ENCODE peak calls at places on chromosomes 7 and 10, in seven cellular contexts. M, L, K, E, O, G and T are unnamed samples.

GRCh38 chr7:152313879-152314604 is 121.8 kb downstream of the KMT2C start:
- DNase-seq in M (peak; percentile 95), E (peak; percentile 84), G (peak; percentile 79), L (peak; percentile 79), K (peak; percentile 52), O (no peak), T (peak; percentile 59)

GRCh38 chr7:76108540-76109233 is 60.8 kb downstream of the MDH2 start:
- DNase-seq in K (peak; percentile 21), E (no peak), G (peak; percentile 90), O (peak; percentile 18), M (peak; percentile 40), L (peak; percentile 24), T (no peak)

GRCh38 chr10:1809139-1809755 is 71.9 kb upstream of the ADARB2 start:
- DNase-seq in K (no peak), M (no peak), E (no peak), O (no peak), L (no peak), G (no peak), T (no peak)

GRCh38 chr7:131011437-131011752 is 277.4 kb upstream of the KLF14 start:
- DNase-seq in G (no peak), E (no peak), L (no peak), K (peak; percentile 54), O (no peak), M (no peak), T (no peak)

GRCh38 chr7:27235387-27236052 is 7.1 kb upstream of the EVX1 start:
- DNase-seq in K (peak; percentile 59), E (no peak), G (peak; percentile 62), O (peak; percentile 46), M (peak; percentile 33), L (no peak), T (no peak)

GRCh38 chr10:123301077-123301875 is 147.1 kb downstream of the BUB3 start:
- DNase-seq in L (no peak), G (peak; percentile 60), K (peak; percentile 69), O (no peak), M (peak; percentile 66), E (no peak), T (no peak)

GRCh38 chr7:99440195-99440594 is 1.5 kb downstream of the CPSF4 start:
- DNase-seq in O (no peak), K (peak; percentile 42), E (no peak), M (peak; percentile 48), L (peak; percentile 18), G (no peak), T (no peak)

GRCh38 chr7:139783647-139784385 is 6.0 kb upstream of the HIPK2 start:
- DNase-seq in L (no peak), E (no peak), M (no peak), O (no peak), G (peak; percentile 65), K (no peak), T (no peak)

GRCh38 chr10:110704906-110705476 is 60.9 kb downstream of the RBM20 start:
- DNase-seq in G (no peak), K (peak; percentile 30), E (no peak), M (no peak), O (no peak), L (peak; percentile 37), T (no peak)

GRCh38 chr10:51176976-51177690 is 102.8 kb downstream of the PRKG1 start:
- DNase-seq in K (peak; percentile 69), E (no peak), L (peak; percentile 77), M (peak; percentile 74), O (no peak), G (peak; percentile 72), T (no peak)

GRCh38 chr7:130735273-130735716 is 1.3 kb upstream of the KLF14 start:
- DNase-seq in L (no peak), E (no peak), K (no peak), M (no peak), G (no peak), O (no peak), T (no peak)

GRCh38 chr10:61975107-61975932 is 73.8 kb downstream of the ARID5B start:
- DNase-seq in M (peak; percentile 76), K (peak; percentile 94), G (peak; percentile 97), E (no peak), L (peak; percentile 88), O (no peak), T (no peak)

GRCh38 chr10:110171032-110171431 is 36.4 kb upstream of the MXI1 start:
- DNase-seq in O (no peak), K (no peak), E (no peak), L (no peak), G (peak; percentile 67), M (no peak), T (no peak)

GRCh38 chr10:114708717-114709352 is 50.8 kb upstream of the ABLIM1 start:
- DNase-seq in K (peak; percentile 79), M (peak; percentile 71), G (peak; percentile 85), E (no peak), O (no peak), L (peak; percentile 89), T (no peak)

GRCh38 chr7:126524967-126525366 is 727.8 kb downstream of the GRM8 start:
- DNase-seq in G (no peak), E (no peak), L (no peak), O (no peak), K (no peak), M (no peak), T (no peak)

GRCh38 chr7:79598351-79598750 is 144.9 kb upstream of the MAGI2 start:
- DNase-seq in O (no peak), K (no peak), L (no peak), G (no peak), E (no peak), M (no peak), T (no peak)

GRCh38 chr7:114931656-114932011 is 9.7 kb downstream of the MDFIC start:
- DNase-seq in E (no peak), O (no peak), G (no peak), K (no peak), L (no peak), M (no peak), T (peak; percentile 49)

GRCh38 chr7:73817121-73817520 is 13.7 kb upstream of the CLDN4 start:
- DNase-seq in G (no peak), K (no peak), E (no peak), O (no peak), M (no peak), L (no peak), T (no peak)

GRCh38 chr7:113267885-113268284 is 149.5 kb upstream of the SMIM30 start:
- DNase-seq in O (no peak), K (peak; percentile 85), L (peak; percentile 91), M (peak; percentile 20), E (no peak), G (peak; percentile 46), T (no peak)

GRCh38 chr7:128030999-128031681 is at the start of gene LRRC4:
- DNase-seq in O (peak; percentile 28), K (peak; percentile 83), L (peak; percentile 43), E (peak; percentile 84), G (no peak), M (peak; percentile 61), T (no peak)

GRCh38 chr10:58932126-58932525 is 244.3 kb upstream of the PHYHIPL start:
- DNase-seq in E (no peak), M (peak; percentile 57), O (no peak), K (peak; percentile 42), L (peak; percentile 4), G (no peak), T (no peak)

DNA sequence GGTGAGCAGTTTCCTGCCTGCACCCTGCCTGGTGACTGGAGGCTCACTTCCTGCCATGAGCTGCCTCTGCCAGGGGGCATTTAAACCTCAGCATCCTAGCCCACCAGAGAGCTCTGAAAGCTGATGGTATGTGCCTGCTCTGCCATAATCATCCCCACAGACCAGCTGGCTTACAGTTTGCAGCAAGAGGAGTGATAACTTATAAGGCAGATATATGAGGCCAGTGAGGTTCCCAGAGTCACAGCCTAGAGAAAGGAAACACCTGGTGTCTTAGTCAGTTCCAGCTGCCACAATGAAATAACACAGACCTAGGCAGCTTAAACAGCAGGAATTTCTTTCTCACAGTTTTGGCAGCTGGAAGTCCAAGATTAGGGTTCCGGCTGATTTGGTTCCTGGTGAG is 232.0 kb downstream of the PAXIP1 start:
- DNase-seq in O (no peak), L (no peak), K (no peak), E (no peak), G (no peak), M (no peak), T (no peak)
- H3K9me3 ChIP-seq in O (no peaks in the 10 kb centered on the region), L (peaks cover 48% of the 10 kb centered on the region), K (no peaks in the 10 kb centered on the region), E (no peaks in the 10 kb centered on the region), G (no peaks in the 10 kb centered on the region), M (no peaks in the 10 kb centered on the region), T (no peaks in the 10 kb centered on the region)

GRCh38 chr10:28497313-28498126 is 35.4 kb upstream of the WAC start:
- DNase-seq in E (no peak), L (no peak), G (no peak), O (no peak), M (no peak), K (no peak), T (no peak)

GRCh38 chr10:28495084-28495483 is 37.8 kb upstream of the WAC start:
- DNase-seq in K (no peak), M (no peak), L (no peak), E (no peak), G (no peak), O (no peak), T (no peak)

GRCh38 chr10:28496481-28496961 is 36.4 kb upstream of the WAC start:
- DNase-seq in G (peak; percentile 38), K (no peak), E (no peak), O (no peak), L (no peak), M (no peak), T (no peak)

GRCh38 chr10:28494420-28494819 is 38.5 kb upstream of the WAC start:
- DNase-seq in K (no peak), L (no peak), M (no peak), O (no peak), G (no peak), E (no peak), T (no peak)

GRCh38 chr10:28496017-28496416 is 36.9 kb upstream of the WAC start:
- DNase-seq in M (no peak), L (no peak), O (no peak), G (no peak), K (no peak), E (no peak), T (no peak)
- H3K27ac ChIP-seq in M (peak overlapping the region; percentile 52), L (no peak overlapping the region), O (no peak overlapping the region), G (no peak overlapping the region), K (no peak overlapping the region), E (no peak overlapping the region), T (no peak overlapping the region)

DNA sequence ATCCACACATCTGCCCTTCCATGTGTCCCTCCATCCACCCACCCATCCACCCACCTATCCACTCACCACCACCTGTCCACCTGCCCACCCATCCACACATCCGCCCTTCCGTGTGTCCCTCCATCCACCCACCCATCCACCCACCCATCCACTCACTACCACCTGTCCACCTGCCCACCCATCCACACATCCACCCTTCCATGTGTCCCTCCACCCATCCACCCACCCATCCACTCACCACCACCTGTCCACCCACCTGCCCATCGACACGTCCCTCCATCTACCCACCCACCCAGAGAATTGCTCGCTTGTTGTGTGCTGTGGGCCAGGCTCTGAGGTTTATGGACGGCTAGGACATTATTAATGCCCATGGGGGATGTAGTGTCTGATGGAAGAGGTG is 500.2 kb downstream of the DNAJB6 start:
- DNase-seq in M (no peak), K (no peak), O (no peak), L (no peak), G (no peak), E (no peak), T (no peak)
- H3K9me3 ChIP-seq in M (no peaks in the 10 kb centered on the region), K (no peaks in the 10 kb centered on the region), O (no peaks in the 10 kb centered on the region), L (peaks cover 56% of the 10 kb centered on the region), G (no peaks in the 10 kb centered on the region), E (peaks cover 11% of the 10 kb centered on the region), T (no peaks in the 10 kb centered on the region)

DNA sequence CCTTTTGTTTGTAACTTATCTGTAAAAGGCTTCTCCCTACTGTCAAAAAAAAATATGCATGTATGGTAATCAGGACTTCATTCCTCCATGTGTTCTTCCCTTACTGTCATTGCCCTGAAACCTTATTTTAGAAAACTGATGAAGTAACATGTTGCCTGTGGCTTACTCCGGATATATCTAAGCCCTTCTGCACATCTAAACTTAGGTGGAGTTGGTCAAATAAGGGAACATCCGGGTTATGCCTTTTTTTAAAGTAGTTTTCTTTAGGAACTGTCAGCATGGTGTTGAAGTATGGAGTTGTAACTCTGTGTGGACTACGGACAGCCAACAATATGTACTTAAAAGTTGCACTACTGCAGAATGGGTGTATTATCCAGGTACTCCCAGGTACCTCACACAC is 6.1 kb downstream of the SAR1A start:
- DNase-seq in E (no peak), M (no peak), L (no peak), O (no peak), K (no peak), G (no peak), T (no peak)
- H3K27ac ChIP-seq in E (no peak overlapping the region), M (no peak overlapping the region), L (no peak overlapping the region), O (no peak overlapping the region), K (no peak overlapping the region), G (no peak overlapping the region), T (no peak overlapping the region)